ENCODE peak calls at places on chromosomes 2 and 18, in nine cellular contexts. I is endothelial cell, X is mammary epithelial cell, S is RWPE1, B is adrenal gland, E is HFFc6, T is mesothelial cell of epicardium, C is Caco-2, U is neural crest cell. P is an unnamed sample.

GRCh38 chr18:73790582-73790981 is 357.1 kb downstream of the FBXO15 start:
- DNase-seq in S (peak; percentile 17), E (no peak), I (no peak), X (peak; percentile 94), T (no peak), B (no peak), C (no peak), U (no peak), P (no peak)

GRCh38 chr18:33440011-33440383 is 524 bp downstream of the CCDC178 start:
- DNase-seq in U (peak; percentile 52), B (no peak), E (no peak), S (no peak), I (peak; percentile 63), C (no peak), X (peak; percentile 1), T (peak; percentile 67), P (peak; percentile 64)

GRCh38 chr2:238127165-238128060 is 11.1 kb upstream of the KLHL30 start:
- DNase-seq in C (no peak), X (no peak), B (no peak), E (peak; percentile 33), U (no peak), I (no peak), S (no peak), T (no peak), P (peak; percentile 41)

GRCh38 chr18:32701288-32701687 is 71.5 kb downstream of the KLHL14 start:
- DNase-seq in B (no peak), T (no peak), X (no peak), I (no peak), S (no peak), C (no peak), E (no peak), U (no peak), P (no peak)

GRCh38 chr18:33596178-33596854 is 18.3 kb downstream of the ASXL3 start:
- DNase-seq in B (no peak), S (peak; percentile 8), U (no peak), I (no peak), E (no peak), C (no peak), T (no peak), X (peak; percentile 53), P (no peak)

GRCh38 chr2:135043345-135043744 is 3.9 kb downstream of the MAP3K19 start:
- DNase-seq in E (no peak), U (no peak), I (no peak), B (no peak), T (no peak), X (no peak), C (no peak), S (no peak), P (peak; percentile 15)

GRCh38 chr2:206915136-206915535 is 24.2 kb upstream of the CPO start:
- DNase-seq in U (no peak), X (peak; percentile 88), B (no peak), C (peak; percentile 64), I (no peak), E (peak; percentile 82), T (no peak), S (peak; percentile 32), P (no peak)

GRCh38 chr2:16105178-16105663 is 164.9 kb downstream of the MYCN start:
- DNase-seq in S (no peak), B (no peak), I (no peak), E (no peak), C (no peak), X (no peak), U (no peak), T (no peak), P (no peak)

GRCh38 chr18:23553887-23554286 is 32.4 kb downstream of the NPC1 start:
- DNase-seq in B (no peak), T (no peak), E (no peak), S (no peak), C (no peak), U (no peak), X (no peak), I (no peak), P (no peak)

GRCh38 chr2:45191972-45192371 is 182.7 kb upstream of the SIX2 start:
- DNase-seq in X (no peak), T (no peak), I (no peak), S (no peak), U (no peak), E (no peak), B (no peak), C (no peak), P (no peak)

GRCh38 chr18:26621161-26622026 is 73.0 kb upstream of the KCTD1 start:
- DNase-seq in B (peak; percentile 63), E (no peak), T (peak; percentile 55), S (peak; percentile 17), C (no peak), U (peak; percentile 41), X (peak; percentile 49), I (peak; percentile 57), P (peak; percentile 41)

GRCh38 chr2:188478724-188479123 is 187.1 kb downstream of the GULP1 start:
- DNase-seq in S (no peak), C (no peak), X (peak; percentile 65), B (no peak), U (no peak), T (no peak), E (no peak), I (no peak), P (no peak)

GRCh38 chr2:161178756-161179155 is 18.5 kb downstream of the TANK start:
- DNase-seq in T (no peak), C (no peak), B (no peak), E (no peak), S (no peak), I (no peak), X (no peak), U (no peak), P (no peak)

GRCh38 chr2:237759176-237759575 is 39.4 kb upstream of the RBM44 start:
- DNase-seq in E (no peak), U (no peak), I (no peak), X (no peak), S (no peak), B (no peak), C (no peak), T (no peak), P (no peak)

GRCh38 chr2:166384774-166385173 is 9.0 kb upstream of the SCN9A start:
- DNase-seq in I (no peak), C (no peak), U (no peak), T (no peak), S (peak; percentile 36), E (peak; percentile 45), B (no peak), X (peak; percentile 11), P (no peak)

GRCh38 chr18:4639628-4640310 is 184.7 kb upstream of the DLGAP1 start:
- DNase-seq in C (no peak), I (no peak), U (no peak), B (no peak), X (no peak), S (no peak), T (no peak), E (no peak), P (no peak)

DNA sequence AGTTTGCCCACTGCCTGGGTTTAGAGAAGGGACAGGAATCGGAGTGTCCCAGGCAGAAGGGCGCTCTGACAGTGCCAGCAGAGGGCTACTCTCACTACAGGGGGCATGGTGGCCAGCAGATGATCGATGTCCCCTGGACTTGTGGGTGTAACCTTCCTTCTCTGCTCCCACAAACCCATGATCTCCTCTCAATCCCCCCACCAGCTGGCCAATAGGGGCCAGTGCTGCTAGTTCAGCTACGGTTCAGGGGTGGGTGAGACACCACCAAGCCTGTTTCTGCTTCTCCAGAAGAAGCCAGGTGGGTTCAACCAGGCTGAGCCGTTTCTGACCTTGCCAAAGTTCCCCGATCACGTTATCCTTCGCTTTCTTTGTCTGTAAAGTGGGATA is 1.3 kb downstream of the NPPC start:
- DNase-seq in U (no peak), T (no peak), X (no peak), B (no peak), S (no peak), C (no peak), I (no peak), E (no peak), P (no peak)
- TF ChIP-seq CTCF in U (no peak), T (no peak), X (no peak), B (no peak), S (no peak), C (peak; percentile 2), I (no peak), E (no peak), P (no peak)

GRCh38 chr18:78875268-78875997 is 104.2 kb upstream of the SALL3 start:
- DNase-seq in T (no peak), I (no peak), C (no peak), B (peak; percentile 65), E (no peak), X (no peak), S (peak; percentile 5), U (peak; percentile 25), P (peak; percentile 41)
- TF ChIP-seq CTCF in T (peak; percentile 42), I (no peak), C (no peak), B (peak; percentile 52), E (peak; percentile 70), X (no peak), S (peak; percentile 52), U (peak; percentile 68), P (peak; percentile 49)

GRCh38 chr2:84078466-84078865 is 380.6 kb downstream of the SUCLG1 start:
- DNase-seq in B (no peak), C (no peak), U (no peak), I (no peak), S (no peak), T (no peak), X (no peak), E (no peak), P (no peak)

DNA sequence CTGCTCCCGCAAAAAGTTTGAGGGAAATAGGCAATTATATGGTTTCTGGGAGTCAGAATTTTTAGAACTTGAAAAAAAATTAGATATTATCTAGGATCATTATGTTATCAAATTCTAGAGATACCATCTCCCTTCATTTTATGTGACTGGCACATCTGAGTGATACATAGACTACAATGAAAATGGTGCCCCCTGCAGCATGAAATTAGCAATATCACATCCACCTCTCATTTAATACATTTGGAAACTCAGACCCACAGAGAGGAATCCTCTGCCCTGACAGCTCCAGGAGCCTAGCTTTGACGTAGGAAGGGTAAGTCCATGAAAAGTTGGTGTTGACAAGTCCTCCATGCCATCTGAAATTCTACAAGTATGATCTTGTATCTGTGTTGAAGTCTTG is 381.6 kb downstream of the SUCLG1 start:
- DNase-seq in S (peak; percentile 11), U (peak; percentile 29), X (peak; percentile 39), I (peak; percentile 41), T (no peak), B (peak; percentile 48), E (no peak), C (no peak), P (peak; percentile 17)
- TF ChIP-seq CTCF in S (peak; percentile 15), U (peak; percentile 67), X (peak; percentile 47), I (peak; percentile 74), T (peak; percentile 40), B (peak; percentile 50), E (peak; percentile 48), C (peak; percentile 17), P (no peak)

DNA sequence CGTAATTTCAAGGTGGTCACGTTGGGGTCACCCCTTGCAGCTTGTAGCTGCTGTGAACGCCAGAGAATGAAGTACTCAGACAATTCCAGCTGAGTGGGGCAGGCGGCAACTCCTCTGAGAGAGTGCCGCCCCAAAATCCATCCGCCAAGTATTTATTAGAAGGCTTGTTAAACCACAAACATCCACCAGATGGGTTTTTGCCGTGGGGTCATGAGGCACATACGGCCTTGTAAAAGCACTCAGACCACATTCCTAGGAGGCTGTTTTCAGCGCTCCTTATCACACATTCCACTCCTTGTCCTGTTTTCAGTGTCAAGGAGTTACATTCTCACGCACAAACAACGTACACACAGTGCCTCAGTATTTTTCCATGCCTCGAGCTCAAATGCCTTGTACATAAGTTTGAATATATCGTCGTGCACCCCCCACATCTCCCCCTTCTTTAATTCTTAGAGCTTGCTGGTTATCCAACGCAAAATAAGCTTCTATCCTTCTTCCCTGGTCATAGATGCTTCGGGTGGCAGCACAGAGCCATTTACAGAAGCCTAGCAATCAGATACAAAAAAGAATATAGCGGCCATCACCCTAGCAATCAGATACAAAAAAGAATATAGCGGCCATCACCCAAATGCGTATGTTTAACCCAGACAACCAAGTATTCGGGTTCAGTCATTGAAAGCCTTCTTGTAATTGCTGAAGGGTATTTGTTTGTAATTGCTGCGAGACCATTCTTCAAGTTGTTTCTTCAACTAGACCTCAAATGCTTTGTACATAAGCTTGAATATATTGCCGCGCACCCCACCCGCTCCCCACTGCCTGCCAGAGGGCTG is 7.3 kb downstream of the ALPP start:
- DNase-seq in X (peak; percentile 59), S (no peak), C (peak; percentile 90), T (no peak), E (peak; percentile 95), U (no peak), B (no peak), I (no peak), P (no peak)
- TF ChIP-seq CTCF in X (no peak), S (no peak), C (no peak), T (no peak), E (peak; percentile 56), U (no peak), B (no peak), I (peak; percentile 16), P (no peak)